ENCODE peak calls at places on chromosomes 13 and 19, in eight cellular contexts. T, A, Q, D, L, M, U and S are unnamed samples.

GRCh38 chr13:73303858-73304257 is 245.1 kb downstream of the KLF5 start:
- DNase-seq in U (no peak), D (no peak), T (no peak), A (no peak), M (peak; percentile 12), L (no peak), Q (no peak), S (no peak)

GRCh38 chr13:109301711-109302110 is 484.7 kb downstream of the IRS2 start:
- DNase-seq in U (no peak), Q (no peak), A (no peak), D (no peak), T (no peak), M (no peak), L (no peak), S (no peak)

GRCh38 chr13:90738881-90739280 is 608.6 kb upstream of the MIR17HG start:
- DNase-seq in L (no peak), U (no peak), T (no peak), M (no peak), Q (no peak), D (no peak), A (no peak), S (no peak)

GRCh38 chr13:44174769-44175425 is 198.7 kb upstream of the SERP2 start:
- DNase-seq in D (no peak), L (peak; percentile 62), Q (no peak), T (no peak), A (no peak), U (no peak), M (no peak), S (no peak)

GRCh38 chr13:23730251-23730650 is 158.9 kb downstream of the MIPEP start:
- DNase-seq in D (no peak), M (no peak), A (no peak), U (no peak), L (no peak), T (no peak), Q (no peak), S (no peak)

GRCh38 chr13:28449826-28450773 is 44.8 kb downstream of the FLT1 start:
- DNase-seq in A (no peak), U (no peak), Q (no peak), T (no peak), D (no peak), M (no peak), L (no peak), S (no peak)

GRCh38 chr19:373391-374182 is 29.0 kb upstream of the MIER2 start:
- DNase-seq in A (no peak), U (peak; percentile 57), Q (no peak), M (no peak), T (no peak), D (no peak), L (no peak), S (peak; percentile 39)

GRCh38 chr13:30718661-30719520 is 16.5 kb upstream of the ALOX5AP start:
- DNase-seq in L (no peak), M (peak; percentile 52), D (no peak), T (peak; percentile 25), Q (no peak), U (no peak), A (no peak), S (no peak)

GRCh38 chr13:72763411-72763810 is 18.3 kb downstream of the DIS3 start:
- DNase-seq in U (no peak), D (no peak), L (no peak), A (no peak), T (no peak), M (no peak), Q (no peak), S (no peak)

GRCh38 chr13:25771208-25771607 is 280.6 kb downstream of the SHISA2 start:
- DNase-seq in M (no peak), U (no peak), Q (no peak), D (no peak), A (no peak), L (no peak), T (no peak), S (no peak)

GRCh38 chr19:42051166-42052115 is 18.6 kb downstream of the GRIK5 start:
- DNase-seq in T (no peak), U (no peak), Q (no peak), D (no peak), L (no peak), A (no peak), M (peak; percentile 81), S (no peak)

GRCh38 chr19:24074720-24075119 is 12.3 kb upstream of the ZNF254 start:
- DNase-seq in D (no peak), L (peak; percentile 85), M (no peak), Q (no peak), T (no peak), U (no peak), A (no peak), S (no peak)

GRCh38 chr19:43738780-43739211 is 16.0 kb downstream of the SMG9 start:
- DNase-seq in M (no peak), Q (no peak), D (no peak), U (no peak), T (no peak), L (no peak), A (no peak), S (peak; percentile 59)

GRCh38 chr19:41866284-41866683 is 6.2 kb downstream of the RPS19 start:
- DNase-seq in Q (no peak), U (no peak), D (no peak), A (no peak), L (no peak), T (no peak), M (no peak), S (no peak)

DNA sequence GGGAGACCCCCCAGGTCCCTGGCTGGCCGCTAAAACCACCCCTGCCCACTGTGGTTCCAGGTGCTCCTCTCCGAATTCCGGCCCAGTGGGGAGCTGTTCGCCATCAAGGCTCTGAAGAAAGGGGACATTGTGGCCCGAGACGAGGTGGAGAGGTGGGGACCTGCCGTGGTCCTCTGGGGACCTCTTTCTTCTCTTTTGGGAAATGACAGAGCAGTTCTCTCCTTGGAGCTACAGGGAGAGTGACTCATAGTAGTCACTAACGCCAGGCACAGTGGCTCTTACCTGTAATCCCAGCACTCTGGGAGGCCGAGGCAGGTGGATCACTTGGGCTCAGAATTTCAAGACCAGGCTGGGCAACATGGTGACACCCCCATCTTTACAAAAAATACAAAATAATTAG is 7.3 kb downstream of the PTGER1 start:
- DNase-seq in D (no peak), Q (no peak), U (no peak), M (no peak), T (no peak), A (no peak), L (peak; percentile 71), S (no peak)
- TF ChIP-seq POLR2A in D (no peak), Q (no peak), U (no peak), M (no peak), T (no peak), A (no peak), L (no peak), S (no peak)

DNA sequence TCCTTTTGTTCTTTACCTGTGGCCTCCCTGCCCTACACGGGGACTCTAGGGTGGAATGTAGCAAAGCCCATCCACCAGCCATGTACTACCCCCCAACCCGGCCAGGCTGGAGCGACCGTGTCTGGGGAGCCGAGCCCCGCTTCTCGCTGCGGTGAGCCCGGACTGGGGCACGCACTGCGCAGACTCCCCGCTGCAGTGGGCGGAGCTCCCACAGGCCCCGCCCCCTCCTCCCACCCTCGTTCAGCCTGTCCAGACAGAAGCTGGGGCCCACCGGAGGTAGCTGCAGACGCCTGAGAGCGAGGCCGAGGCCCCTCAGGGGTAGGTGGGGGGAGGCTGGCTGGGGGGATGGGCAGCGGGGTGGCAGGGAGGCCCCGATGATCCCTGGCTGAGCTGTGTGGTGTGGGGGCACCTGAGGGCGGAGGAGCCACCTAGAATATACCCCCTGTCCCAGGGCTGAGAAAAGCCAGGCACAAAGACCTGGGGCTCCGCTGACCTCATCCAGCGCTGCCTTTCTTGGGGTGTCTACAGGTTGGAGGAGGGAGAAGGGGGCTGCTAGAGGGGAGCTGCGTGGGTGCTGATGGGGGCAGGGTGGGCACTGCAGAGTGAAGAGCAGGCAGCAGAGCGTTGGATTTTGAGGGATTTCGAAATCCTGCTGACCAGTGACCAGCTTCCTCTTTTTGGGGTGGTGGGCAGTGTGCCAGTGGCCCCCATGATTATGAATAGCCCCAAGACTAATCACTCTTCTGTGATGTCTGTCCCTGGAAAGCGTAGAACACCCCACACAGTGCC is 17.3 kb downstream of the PLD3 start:
- DNase-seq in U (peak; percentile 84), M (peak; percentile 96), D (peak; percentile 63), T (peak; percentile 96), Q (no peak), A (no peak), L (peak; percentile 20), S (peak; percentile 60)
- TF ChIP-seq POLR2A in U (no peak), M (peak; percentile 82), D (no peak), T (peak; percentile 87), Q (no peak), A (no peak), L (no peak), S (no peak)

GRCh38 chr19:58279042-58279924 is 528 bp downstream of the ZNF8 start:
- DNase-seq in A (peak; percentile 23), L (peak; percentile 54), M (peak; percentile 50), U (peak; percentile 84), D (peak; percentile 84), T (peak; percentile 76), Q (peak; percentile 57), S (peak; percentile 77)

GRCh38 chr19:58277197-58277596 is 1.6 kb upstream of the ZNF8 start:
- DNase-seq in Q (no peak), U (no peak), D (no peak), A (no peak), M (no peak), L (no peak), T (no peak), S (no peak)

GRCh38 chr19:58279925-58280316 is 1.2 kb downstream of the ZNF8 start:
- DNase-seq in D (no peak), L (no peak), T (no peak), A (no peak), U (no peak), M (no peak), Q (no peak), S (no peak)

GRCh38 chr19:58277748-58278147 is 1.0 kb upstream of the ZNF8 start:
- DNase-seq in U (no peak), L (no peak), T (no peak), Q (no peak), A (no peak), M (no peak), D (no peak), S (no peak)

DNA sequence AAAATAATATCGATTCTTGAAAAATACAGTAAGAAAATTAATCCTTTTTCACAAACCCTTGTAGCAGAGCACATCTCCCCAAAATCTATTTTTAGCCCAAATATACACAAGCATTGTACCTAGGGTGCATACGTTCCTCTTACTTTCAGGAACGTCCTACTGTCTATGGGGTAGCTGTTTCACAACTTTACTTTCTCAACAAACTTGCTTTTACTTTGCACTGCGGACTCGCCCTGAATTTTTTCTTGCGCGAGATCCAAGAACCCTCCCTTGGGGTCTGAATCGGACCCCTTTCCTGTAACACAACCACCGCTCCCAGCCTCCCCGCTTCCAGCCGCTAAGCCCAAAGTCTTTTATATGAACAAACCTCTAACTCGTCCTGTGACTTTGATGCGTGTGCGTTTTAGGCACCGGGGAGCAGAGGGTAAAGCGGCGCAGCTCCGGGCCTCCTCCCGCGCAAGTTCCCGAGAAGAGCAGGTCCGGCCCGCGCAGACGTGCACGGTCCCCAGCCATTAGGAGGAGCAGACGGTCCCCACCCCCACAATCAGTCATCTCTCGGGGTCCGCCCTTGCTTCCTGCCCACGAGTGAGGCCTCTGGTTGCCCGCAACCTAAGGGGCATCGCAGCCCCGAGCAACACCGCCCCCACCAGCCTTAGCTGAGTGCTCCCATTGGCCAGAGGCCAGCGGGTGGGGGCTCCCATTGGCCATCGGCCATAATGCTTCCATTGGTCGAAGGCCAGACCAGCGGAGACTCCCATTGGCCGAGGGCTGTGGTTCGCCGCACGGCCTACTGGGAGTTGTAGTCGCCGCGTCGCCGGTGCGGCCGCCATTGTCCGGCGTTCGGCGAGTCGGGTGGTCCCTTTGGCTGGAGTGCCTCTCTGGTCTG is at the start of gene ZNF8:
- DNase-seq in A (peak; percentile 69), Q (peak; percentile 95), L (peak; percentile 98), M (peak; percentile 99), D (peak; percentile 98), T (peak; percentile 100), U (peak; percentile 98), S (peak; percentile 96)
- TF ChIP-seq POLR2A in A (no peak), Q (peak; percentile 25), L (peak; percentile 61), M (peak; percentile 89), D (no peak), T (peak; percentile 71), U (peak; percentile 69), S (peak; percentile 34)

GRCh38 chr19:47274071-47274890 is at the start of gene INAFM1:
- DNase-seq in D (peak; percentile 98), T (peak; percentile 92), M (peak; percentile 82), U (peak; percentile 99), Q (peak; percentile 99), L (peak; percentile 100), A (peak; percentile 90), S (peak; percentile 100)
- TF ChIP-seq POLR2A in D (no peak), T (peak; percentile 12), M (no peak), U (no peak), Q (peak; percentile 30), L (peak; percentile 96), A (no peak), S (no peak)